ENCODE peak calls at places on chromosomes 2 and 18, in five cellular contexts. N is HepG2; Y is CD8-positive, alpha-beta T cell; A is endothelial cell of umbilical vein; T is right cardiac atrium. C is an unnamed sample.
A peak's percentile ranks its signal among the peaks of the same experiment; 100 is the strongest.

GRCh38 chr2:136112949-136113766 is 4.8 kb downstream of the CXCR4 start:
- DNase-seq in A (no peak), Y (no peak), N (no peak), T (no peak), C (no peak)

GRCh38 chr2:126882181-126882580 is 16.5 kb upstream of the TEX51 start:
- DNase-seq in Y (no peak), T (no peak), N (no peak), A (no peak), C (no peak)

GRCh38 chr2:209240204-209240603 is 183.6 kb upstream of the MAP2 start:
- DNase-seq in Y (no peak), A (no peak), N (no peak), T (no peak), C (no peak)

GRCh38 chr2:120230515-120231471 is 7.6 kb upstream of the TMEM185B start:
- DNase-seq in A (no peak), N (no peak), T (no peak), Y (no peak), C (peak; percentile 41)

GRCh38 chr2:71385008-71385407 is 53.4 kb downstream of the ZNF638 start:
- DNase-seq in A (peak; percentile 17), N (no peak), Y (no peak), T (no peak), C (no peak)

GRCh38 chr2:100821255-100821912 is 1.4 kb downstream of the NPAS2 start:
- DNase-seq in T (no peak), N (no peak), A (peak; percentile 69), Y (no peak), C (no peak)

GRCh38 chr2:149652520-149652919 is 64.9 kb upstream of the MMADHC start:
- DNase-seq in A (no peak), N (no peak), T (no peak), Y (no peak), C (no peak)

GRCh38 chr18:6747646-6748045 is 18.1 kb downstream of the ARHGAP28 start:
- DNase-seq in A (peak; percentile 93), Y (no peak), T (no peak), N (no peak), C (no peak)

GRCh38 chr2:197113221-197113831 is 186.8 kb upstream of the PGAP1 start:
- DNase-seq in N (peak; percentile 12), A (peak; percentile 65), T (no peak), Y (no peak), C (no peak)

GRCh38 chr2:72669121-72669520 is 156.7 kb downstream of the EXOC6B start:
- DNase-seq in N (no peak), A (no peak), Y (no peak), T (no peak), C (no peak)

GRCh38 chr2:72148975-72149555 is 1.4 kb upstream of the CYP26B1 start:
- DNase-seq in T (peak; percentile 71), N (no peak), A (peak; percentile 31), Y (peak; percentile 9), C (no peak)

GRCh38 chr2:1817256-1818127 is 73.2 kb upstream of the PXDN start:
- DNase-seq in T (peak; percentile 90), Y (peak; percentile 60), N (peak; percentile 7), A (peak; percentile 32), C (peak; percentile 86)

GRCh38 chr18:59628995-59629394 is 68.2 kb downstream of the CCBE1 start:
- DNase-seq in A (no peak), Y (no peak), N (no peak), T (no peak), C (no peak)

GRCh38 chr2:230326453-230327417 is at the start of gene SP140L:
- DNase-seq in N (peak; percentile 82), Y (peak; percentile 82), T (peak; percentile 77), A (peak; percentile 86), C (peak; percentile 51)

GRCh38 chr18:8139971-8140406 is 469.2 kb upstream of the RAB12 start:
- DNase-seq in N (no peak), T (peak; percentile 54), A (no peak), Y (no peak), C (no peak)

GRCh38 chr2:77521931-77522470 is at the start of gene LRRTM4:
- DNase-seq in T (no peak), A (no peak), N (no peak), Y (no peak), C (no peak)

GRCh38 chr2:36459725-36460137 is 104.2 kb downstream of the CRIM1 start:
- DNase-seq in T (no peak), N (peak; percentile 88), Y (no peak), A (peak; percentile 78), C (peak; percentile 17)

GRCh38 chr18:66495844-66496243 is 108.0 kb downstream of the CDH19 start:
- DNase-seq in T (peak; percentile 30), A (peak; percentile 71), Y (no peak), N (peak; percentile 62), C (no peak)

GRCh38 chr2:9782197-9782719 is 61.0 kb upstream of the TAF1B start:
- DNase-seq in Y (peak; percentile 68), N (no peak), T (no peak), A (no peak), C (no peak)

GRCh38 chr2:218221015-218221414 is 4.0 kb downstream of the ARPC2 start:
- DNase-seq in Y (peak; percentile 32), A (no peak), T (no peak), N (no peak), C (no peak)

GRCh38 chr2:209671280-209671679 is 100.4 kb upstream of the UNC80 start:
- DNase-seq in Y (no peak), A (no peak), T (no peak), N (no peak), C (no peak)

GRCh38 chr2:110126086-110126773 is 10.6 kb upstream of the MALL start:
- DNase-seq in Y (no peak), A (no peak), T (no peak), N (no peak), C (no peak)

GRCh38 chr2:112980537-112980936 is 2.7 kb downstream of the IL36G start:
- DNase-seq in T (no peak), A (no peak), Y (no peak), N (no peak), C (no peak)

GRCh38 chr2:128595763-128596452 is 277.2 kb upstream of the HS6ST1 start:
- DNase-seq in Y (no peak), N (no peak), A (no peak), T (no peak), C (no peak)

GRCh38 chr2:105447476-105447875 is 48.6 kb upstream of the FHL2 start:
- DNase-seq in N (no peak), T (no peak), Y (no peak), A (no peak), C (no peak)

DNA sequence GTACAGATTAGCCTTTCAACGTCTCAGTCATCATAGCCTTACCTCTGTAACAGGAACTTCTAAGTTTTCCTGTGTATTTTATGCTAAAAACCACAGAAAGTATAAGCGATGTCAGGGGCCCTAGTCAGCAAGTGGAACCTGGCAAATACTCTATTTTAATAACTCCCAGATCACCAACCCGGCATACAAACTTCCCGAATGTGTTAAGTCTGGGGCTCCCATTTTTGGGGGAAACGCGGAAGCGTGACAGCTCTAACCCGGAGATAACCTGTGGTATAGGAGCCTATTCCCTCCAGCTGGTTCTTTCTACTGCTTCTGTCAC is 574 bp downstream of the NIFK start:
- DNase-seq in T (no peak), Y (no peak), A (no peak), N (no peak), C (no peak)
- H3K27ac ChIP-seq in T (peak overlapping the region; percentile 31), Y (peak overlapping the region; percentile 83), A (peak overlapping the region; percentile 59), N (peak overlapping the region; percentile 66), C (peak overlapping the region; percentile 38)

GRCh38 chr18:48215876-48216638 is 193.1 kb downstream of the ZBTB7C start:
- DNase-seq in A (no peak), T (no peak), N (no peak), Y (no peak), C (no peak)

GRCh38 chr18:48216639-48217280 is 192.4 kb downstream of the ZBTB7C start:
- DNase-seq in Y (no peak), T (no peak), N (no peak), A (no peak), C (no peak)

GRCh38 chr18:48218285-48219022 is 190.7 kb downstream of the ZBTB7C start:
- DNase-seq in N (no peak), A (no peak), T (no peak), Y (no peak), C (no peak)

GRCh38 chr18:48217306-48218250 is 191.6 kb downstream of the ZBTB7C start:
- DNase-seq in N (no peak), T (no peak), Y (no peak), A (no peak), C (no peak)

DNA sequence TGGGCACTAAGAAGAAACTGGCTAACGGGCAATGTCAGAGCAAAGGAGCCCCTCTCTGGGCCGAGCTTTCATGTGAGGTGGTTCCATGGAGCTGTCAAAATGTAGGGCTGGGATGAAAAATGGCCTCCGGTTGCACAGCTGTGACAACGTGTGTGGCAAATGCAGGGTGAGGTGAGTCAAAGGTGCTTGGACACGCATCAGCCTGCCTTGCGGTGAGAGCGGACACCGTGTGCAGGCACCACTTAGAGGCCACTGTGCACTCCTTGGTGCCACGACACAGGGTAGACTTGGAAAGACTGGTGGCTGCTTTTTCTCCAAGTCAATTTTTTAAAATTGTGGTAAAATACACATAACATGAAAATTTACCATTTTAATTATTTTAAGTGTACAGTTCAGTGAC is 195.4 kb downstream of the ZBTB7C start:
- DNase-seq in A (no peak), N (no peak), T (no peak), Y (no peak), C (no peak)
- H3K27me3 ChIP-seq in A (no peaks in the 10 kb centered on the region), N (no peaks in the 10 kb centered on the region), T (no peaks in the 10 kb centered on the region), Y (no peaks in the 10 kb centered on the region), C (no peaks in the 10 kb centered on the region)

GRCh38 chr2:39409697-39410389 is 27.2 kb downstream of the MAP4K3 start:
- DNase-seq in Y (no peak), A (no peak), T (no peak), N (no peak), C (no peak)

GRCh38 chr2:39405364-39405763 is 31.7 kb downstream of the MAP4K3 start:
- DNase-seq in N (no peak), Y (no peak), A (no peak), T (no peak), C (no peak)

GRCh38 chr2:39407516-39408296 is 29.4 kb downstream of the MAP4K3 start:
- DNase-seq in T (no peak), N (no peak), A (peak; percentile 41), Y (no peak), C (no peak)

GRCh38 chr2:39411186-39411944 is 25.7 kb downstream of the MAP4K3 start:
- DNase-seq in A (peak; percentile 71), Y (no peak), T (no peak), N (peak; percentile 40), C (no peak)

GRCh38 chr2:39408351-39409136 is 28.5 kb downstream of the MAP4K3 start:
- DNase-seq in A (no peak), Y (no peak), N (no peak), T (no peak), C (no peak)
- H3K4me1 ChIP-seq in A (peaks cover 36% of the 10 kb centered on the region), Y (peaks cover 13% of the 10 kb centered on the region), N (peaks cover 87% of the 10 kb centered on the region), T (peaks cover 20% of the 10 kb centered on the region), C (peaks cover 25% of the 10 kb centered on the region)

GRCh38 chr2:216696321-216696720 is 972 bp upstream of the IGFBP5 start:
- DNase-seq in N (no peak), Y (no peak), T (no peak), A (peak; percentile 6), C (no peak)

GRCh38 chr2:216696751-216697560 is 1.6 kb upstream of the IGFBP5 start:
- DNase-seq in A (peak; percentile 25), Y (no peak), T (no peak), N (no peak), C (no peak)

GRCh38 chr2:216698895-216699294 is 3.5 kb upstream of the IGFBP5 start:
- DNase-seq in N (peak; percentile 61), T (no peak), Y (no peak), A (peak; percentile 59), C (no peak)

GRCh38 chr2:216700088-216700567 is 4.8 kb upstream of the IGFBP5 start:
- DNase-seq in T (no peak), A (no peak), Y (no peak), N (no peak), C (no peak)

GRCh38 chr2:216698291-216698690 is 2.9 kb upstream of the IGFBP5 start:
- DNase-seq in T (no peak), Y (no peak), A (no peak), N (no peak), C (no peak)
- H3K27ac ChIP-seq in T (no peak overlapping the region), Y (no peak overlapping the region), A (no peak overlapping the region), N (no peak overlapping the region), C (no peak overlapping the region)